ENCODE peak calls at places on chromosome 7, in four cellular contexts. N is body of pancreas; T is stimulated activated CD8-positive, alpha-beta memory T cell treated with anti-CD3 and anti-CD28 coated beads, Interleukin-12 subunit alpha, Interleukin-12 subunit beta, amount 100 ng/mL, for 4 hours; M is naive B cell. O is an unnamed sample.

GRCh38 chr7:74183653-74184450 is 9.7 kb downstream of the EIF4H start:
- DNase-seq in T (no peak), N (peak), M (no peak), O (no peak)

GRCh38 chr7:149690688-149691446 is 82.5 kb downstream of the ZNF467 start:
- DNase-seq in T (no peak), N (peak), M (no peak), O (no peak)

GRCh38 chr7:93046641-93047040 is 71.1 kb downstream of the SAMD9 start:
- DNase-seq in T (no peak), N (no peak), M (no peak), O (no peak)

GRCh38 chr7:130566168-130566897 is 74.4 kb downstream of the MEST start:
- DNase-seq in M (no peak), N (peak), T (no peak), O (no peak)

GRCh38 chr7:154767821-154768415 is 235.0 kb downstream of the PAXIP1 start:
- DNase-seq in M (no peak), T (no peak), N (no peak), O (no peak)

GRCh38 chr7:92716825-92717580 is 119.4 kb downstream of the CDK6 start:
- DNase-seq in M (no peak), N (no peak), T (no peak), O (no peak)

GRCh38 chr7:107080099-107080505 is 35.6 kb downstream of the PRKAR2B start:
- DNase-seq in N (no peak), T (no peak), M (no peak), O (no peak)

GRCh38 chr7:132053871-132054270 is 497.4 kb upstream of the PODXL start:
- DNase-seq in N (no peak), M (no peak), T (no peak), O (no peak)

GRCh38 chr7:32670105-32670504 is 174.8 kb downstream of the AVL9 start:
- DNase-seq in T (no peak), N (peak), M (no peak), O (no peak)

GRCh38 chr7:77425151-77426051 is 9.3 kb upstream of the GSAP start:
- DNase-seq in T (no peak), M (no peak), N (no peak), O (no peak)